ENCODE peak calls at places on chromosomes 3 and 15, in ten cellular contexts. B, U, V, Y, A, G, F, E, J and C are unnamed samples.

GRCh38 chr3:119856695-119857094 is 74.8 kb downstream of the NR1I2 start:
- DNase-seq in B (no peak), U (no peak), V (no peak), Y (no peak), A (no peak), G (no peak), F (no peak), E (no peak), J (no peak), C (no peak)

GRCh38 chr15:90042766-90043525 is 41.8 kb downstream of the ZNF710 start:
- DNase-seq in B (no peak), U (peak), V (no peak), Y (no peak), A (no peak), G (no peak), F (no peak), E (no peak), J (peak), C (no peak)

GRCh38 chr15:46129145-46129544 is 494.3 kb downstream of the SQOR start:
- DNase-seq in B (no peak), U (no peak), V (no peak), Y (no peak), A (no peak), G (no peak), F (no peak), E (no peak), J (no peak), C (no peak)

GRCh38 chr15:79370716-79371115 is 59.8 kb downstream of the TMED3 start:
- DNase-seq in B (no peak), U (no peak), V (no peak), Y (no peak), A (no peak), G (peak), F (no peak), E (no peak), J (no peak), C (no peak)

GRCh38 chr3:194130807-194131589 is 5.0 kb upstream of the HES1 start:
- DNase-seq in B (peak), U (no peak), V (no peak), Y (no peak), A (peak), G (no peak), F (peak), E (peak), J (peak), C (no peak)

GRCh38 chr3:158095302-158095997 is 10.8 kb downstream of the SHOX2 start:
- DNase-seq in B (peak), U (no peak), V (no peak), Y (no peak), A (no peak), G (no peak), F (no peak), E (no peak), J (no peak), C (no peak)

GRCh38 chr15:62515696-62516395 is 350.8 kb upstream of the C2CD4B start:
- DNase-seq in B (no peak), U (peak), V (no peak), Y (no peak), A (no peak), G (no peak), F (no peak), E (no peak), J (no peak), C (no peak)

GRCh38 chr3:124858275-124858674 is 28.9 kb downstream of the ITGB5 start:
- DNase-seq in B (no peak), U (no peak), V (no peak), Y (no peak), A (no peak), G (peak), F (no peak), E (no peak), J (no peak), C (no peak)

GRCh38 chr15:31326729-31327673 is at the start of gene KLF13:
- DNase-seq in B (peak), U (peak), V (peak), Y (peak), A (no peak), G (peak), F (peak), E (peak), J (peak), C (peak)

GRCh38 chr3:36714343-36714742 is 50.0 kb downstream of the DCLK3 start:
- DNase-seq in B (no peak), U (no peak), V (no peak), Y (no peak), A (no peak), G (no peak), F (no peak), E (no peak), J (no peak), C (no peak)

GRCh38 chr3:32177702-32178198 is 60.7 kb upstream of the CMTM8 start:
- DNase-seq in B (peak), U (no peak), V (no peak), Y (peak), A (peak), G (peak), F (peak), E (peak), J (no peak), C (peak)

GRCh38 chr3:150168694-150169093 is 198.0 kb upstream of the PFN2 start:
- DNase-seq in B (no peak), U (peak), V (no peak), Y (no peak), A (no peak), G (peak), F (no peak), E (no peak), J (no peak), C (no peak)